ENCODE peak calls at places on chromosome 12, in seven cellular contexts. M, T, L, D, W, V and K are unnamed samples.

GRCh38 chr12:6635375-6635855 is 344 bp downstream of the LPAR5 start:
- DNase-seq in M (no peak), T (no peak), L (no peak), D (no peak), W (no peak), V (no peak), K (peak; percentile 71)

GRCh38 chr12:4894019-4894418 is 15.7 kb upstream of the KCNA1 start:
- DNase-seq in M (no peak), T (no peak), L (no peak), D (no peak), W (no peak), V (no peak), K (no peak)

GRCh38 chr12:1544991-1545700 is 49.2 kb downstream of the FBXL14 start:
- DNase-seq in M (peak; percentile 65), T (no peak), L (no peak), D (no peak), W (no peak), V (peak; percentile 67), K (no peak)

GRCh38 chr12:64187370-64187769 is 34.7 kb downstream of the KICS2 start:
- DNase-seq in M (peak; percentile 65), T (no peak), L (no peak), D (peak; percentile 24), W (no peak), V (peak; percentile 73), K (no peak)

GRCh38 chr12:122024132-122024785 is 2.6 kb downstream of the BCL7A start:
- DNase-seq in M (no peak), T (no peak), L (no peak), D (no peak), W (no peak), V (no peak), K (no peak)

GRCh38 chr12:45878630-45879255 is 111.6 kb downstream of the SCAF11 start:
- DNase-seq in M (peak; percentile 14), T (no peak), L (no peak), D (no peak), W (no peak), V (no peak), K (no peak)

GRCh38 chr12:66438601-66439000 is 136.3 kb downstream of the HELB start:
- DNase-seq in M (peak; percentile 9), T (no peak), L (peak; percentile 26), D (no peak), W (no peak), V (peak; percentile 1), K (no peak)

GRCh38 chr12:24226745-24227350 is 277.4 kb upstream of the SOX5 start:
- DNase-seq in M (peak; percentile 91), T (no peak), L (no peak), D (no peak), W (no peak), V (peak; percentile 73), K (no peak)

GRCh38 chr12:107657621-107658020 is 28.0 kb upstream of the PWP1 start:
- DNase-seq in M (no peak), T (no peak), L (no peak), D (no peak), W (no peak), V (no peak), K (no peak)

GRCh38 chr12:67710582-67710981 is 62.0 kb downstream of the DYRK2 start:
- DNase-seq in M (no peak), T (no peak), L (no peak), D (no peak), W (no peak), V (no peak), K (peak; percentile 43)

GRCh38 chr12:6612247-6612646 is 5.1 kb upstream of the CHD4 start:
- DNase-seq in M (no peak), T (no peak), L (no peak), D (no peak), W (no peak), V (no peak), K (no peak)

GRCh38 chr12:643478-644292 is 19.6 kb downstream of the NINJ2 start:
- DNase-seq in M (no peak), T (no peak), L (peak; percentile 36), D (no peak), W (no peak), V (no peak), K (no peak)

GRCh38 chr12:104360988-104361707 is 57.6 kb downstream of the EID3 start:
- DNase-seq in M (peak; percentile 79), T (no peak), L (no peak), D (no peak), W (no peak), V (peak; percentile 80), K (no peak)

GRCh38 chr12:100860611-100861010 is 66.0 kb downstream of the ANO4 start:
- DNase-seq in M (no peak), T (no peak), L (no peak), D (no peak), W (no peak), V (no peak), K (no peak)

GRCh38 chr12:2507811-2508210 is 287.0 kb upstream of the FKBP4 start:
- DNase-seq in M (no peak), T (no peak), L (no peak), D (no peak), W (no peak), V (no peak), K (no peak)

GRCh38 chr12:109796057-109796456 is 37.1 kb downstream of the TRPV4 start:
- DNase-seq in M (no peak), T (no peak), L (no peak), D (no peak), W (no peak), V (no peak), K (no peak)

GRCh38 chr12:109795023-109795422 is 38.2 kb downstream of the TRPV4 start:
- DNase-seq in M (peak; percentile 45), T (no peak), L (no peak), D (peak; percentile 48), W (no peak), V (peak; percentile 71), K (no peak)

GRCh38 chr12:109798691-109799090 is 34.5 kb downstream of the TRPV4 start:
- DNase-seq in M (no peak), T (no peak), L (no peak), D (no peak), W (no peak), V (no peak), K (no peak)

GRCh38 chr12:109800536-109800935 is 32.7 kb downstream of the TRPV4 start:
- DNase-seq in M (no peak), T (no peak), L (no peak), D (no peak), W (no peak), V (no peak), K (no peak)

DNA sequence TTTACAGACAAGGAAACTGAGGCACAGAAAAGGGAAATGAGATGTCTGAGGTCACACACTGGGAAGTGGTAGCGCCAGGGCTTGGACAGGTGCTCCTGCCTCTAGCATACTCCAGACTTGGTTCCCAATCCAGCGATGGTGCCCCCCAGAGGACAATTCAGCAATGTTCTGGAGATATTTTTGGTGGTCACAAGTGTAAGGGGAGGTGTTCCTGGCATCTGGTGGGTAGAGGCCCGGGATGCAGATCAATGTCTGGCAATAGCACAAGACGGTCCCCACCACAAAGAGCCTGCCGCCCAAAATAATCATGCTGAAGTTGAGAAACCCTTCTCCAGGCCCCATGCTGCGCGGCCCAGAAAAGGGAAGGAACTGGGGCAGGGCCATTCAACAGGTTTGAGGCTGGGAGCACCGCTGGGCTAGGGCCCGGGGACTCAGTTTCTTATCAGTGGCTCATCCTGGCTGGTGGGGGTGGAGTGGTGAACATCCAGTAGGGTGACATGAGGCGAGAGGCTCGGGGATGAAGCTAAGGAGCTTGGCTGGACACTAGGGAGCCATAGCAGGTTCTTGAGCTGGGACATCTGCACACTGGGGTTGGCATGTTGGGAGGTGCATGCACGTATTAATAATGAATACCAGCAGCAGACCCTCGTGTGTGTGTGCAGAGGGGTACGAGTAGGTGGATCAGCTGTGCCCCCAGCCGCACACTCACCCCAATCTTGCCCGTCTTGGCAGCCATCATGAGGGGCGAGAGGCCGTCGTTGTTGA is 35.1 kb downstream of the TRPV4 start:
- DNase-seq in M (no peak), T (no peak), L (no peak), D (no peak), W (no peak), V (no peak), K (no peak)
- TF ChIP-seq CTCF in M (peak; percentile 22), T (peak; percentile 34), L (no peak), D (peak; percentile 21), W (no peak), V (peak; percentile 10), K (peak; percentile 16)

DNA sequence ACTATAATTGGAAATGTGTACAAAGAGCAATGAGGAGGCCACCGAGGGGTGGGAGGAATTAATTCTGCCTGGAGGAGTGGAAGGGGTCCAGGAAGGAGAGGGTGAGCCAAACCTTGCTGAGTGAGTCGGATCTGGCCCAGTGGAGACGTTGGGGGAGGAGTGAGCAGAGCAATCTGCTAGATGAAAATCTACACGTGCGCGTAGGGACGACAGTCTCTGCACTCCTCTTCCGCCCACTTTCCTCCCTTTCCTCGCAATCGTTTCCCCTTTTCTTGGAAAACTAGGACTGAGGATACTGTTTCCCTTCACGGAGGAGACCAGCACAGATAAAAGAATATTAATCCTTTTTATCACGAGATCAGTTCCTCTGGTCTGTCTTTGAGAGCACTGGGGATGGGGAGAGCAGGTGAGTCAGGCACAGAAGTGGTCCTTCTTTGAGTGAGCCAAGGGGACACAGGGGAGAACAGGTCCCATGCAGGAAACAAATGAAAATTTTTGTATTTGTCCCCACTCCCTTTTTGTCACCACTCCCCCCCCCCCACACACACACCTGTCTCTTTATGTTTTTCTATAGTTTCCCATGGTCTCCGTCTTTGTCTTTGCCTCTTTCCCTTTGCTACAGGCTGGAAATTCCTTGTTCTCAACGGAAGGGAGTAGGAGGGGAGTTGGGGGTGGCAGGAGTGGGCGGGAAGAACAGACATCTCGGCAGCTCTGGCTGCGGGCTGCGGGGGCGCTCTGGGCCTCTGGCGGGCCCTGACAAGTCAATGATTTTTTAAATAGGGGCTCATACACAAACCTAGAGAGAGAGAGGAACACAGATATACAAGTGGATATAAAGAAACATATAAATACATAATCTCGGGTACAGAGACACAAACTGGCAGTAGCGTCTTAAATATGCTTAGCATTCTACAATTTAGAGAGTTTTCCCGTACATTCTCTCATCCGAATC is 2.6 kb upstream of the NAB2 start:
- DNase-seq in M (peak; percentile 85), T (no peak), L (peak; percentile 46), D (no peak), W (peak; percentile 61), V (peak; percentile 82), K (peak; percentile 42)
- TF ChIP-seq CTCF in M (peak; percentile 35), T (peak; percentile 45), L (no peak), D (peak; percentile 40), W (peak; percentile 14), V (peak; percentile 49), K (peak; percentile 33)

GRCh38 chr12:69204191-69204590 is 35.2 kb upstream of the CPSF6 start:
- DNase-seq in M (no peak), T (no peak), L (peak; percentile 5), D (no peak), W (no peak), V (no peak), K (no peak)
- TF ChIP-seq CTCF in M (no peak), T (no peak), L (no peak), D (no peak), W (no peak), V (no peak), K (no peak)

DNA sequence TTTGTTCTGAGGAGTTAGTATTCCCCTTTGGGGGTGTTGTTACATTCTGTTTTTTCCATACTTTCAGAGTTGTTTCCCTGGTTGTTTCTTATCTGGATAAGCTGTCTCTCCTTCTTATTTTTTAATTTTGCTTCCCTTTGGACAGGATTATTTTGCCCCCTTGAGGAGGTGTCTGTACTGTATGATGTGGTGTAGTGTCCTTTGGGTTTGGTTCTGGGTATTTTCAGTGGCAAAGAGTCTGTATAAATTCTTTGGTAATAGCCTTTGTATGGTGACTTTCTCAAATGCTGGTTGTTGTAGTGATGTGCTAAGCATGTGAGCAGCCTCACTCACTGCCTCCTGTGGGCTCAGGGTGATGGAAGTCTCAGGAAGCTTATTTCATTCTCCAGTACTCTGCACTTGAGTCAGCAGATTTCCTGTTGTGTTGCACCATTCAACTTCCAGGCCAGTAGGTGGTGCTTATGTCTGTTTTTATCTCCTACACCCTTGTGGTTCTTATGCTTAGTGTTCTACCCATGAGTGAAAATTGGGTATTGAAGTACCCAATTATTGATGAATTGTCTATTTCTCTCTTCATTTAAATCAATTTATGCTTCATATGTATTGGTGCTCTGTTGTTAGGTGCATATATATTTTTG is 103.3 kb upstream of the PMCH start:
- DNase-seq in M (peak; percentile 80), T (no peak), L (no peak), D (peak; percentile 16), W (no peak), V (peak; percentile 50), K (peak; percentile 41)
- TF ChIP-seq CTCF in M (peak; percentile 54), T (peak; percentile 42), L (peak; percentile 60), D (peak; percentile 36), W (no peak), V (peak; percentile 38), K (peak; percentile 21)